ENCODE peak calls at places on chromosomes 11 and 22, in four cellular contexts. K is stimulated activated CD4-positive, alpha-beta T cell treated with anti-CD3 and anti-CD28 coated beads, Interleukin-1b, Interleukin-23, amount 100 ng/mL, for 1 hour; B is heart right ventricle; M is left ventricle myocardium superior. S is an unnamed sample.

GRCh38 chr11:125105921-125106320 is 5.5 kb downstream of the TMEM218 start:
- DNase-seq in K (no peak), B (no peak), M (no peak), S (no peak)

GRCh38 chr11:22510741-22511140 is 114.9 kb downstream of the FANCF start:
- DNase-seq in K (no peak), B (no peak), M (no peak), S (no peak)

GRCh38 chr22:44887941-44888366 is 121.9 kb downstream of the PHF21B start:
- DNase-seq in K (no peak), B (no peak), M (peak; percentile 19), S (no peak)

GRCh38 chr11:76471378-76471777 is 26.6 kb downstream of the EMSY start:
- DNase-seq in K (no peak), B (no peak), M (no peak), S (no peak)

GRCh38 chr22:36371920-36372319 is 15.8 kb downstream of the MYH9 start:
- DNase-seq in K (no peak), B (no peak), M (no peak), S (no peak)

GRCh38 chr22:39646614-39647210 is 76.2 kb downstream of the CACNA1I start:
- DNase-seq in K (no peak), B (no peak), M (no peak), S (no peak)

GRCh38 chr11:6270584-6271246 is 11.1 kb downstream of the CCKBR start:
- DNase-seq in K (no peak), B (no peak), M (no peak), S (no peak)

GRCh38 chr11:14625804-14626203 is 17.8 kb upstream of the PDE3B start:
- DNase-seq in K (no peak), B (no peak), M (no peak), S (no peak)

GRCh38 chr22:35705141-35705540 is 12.5 kb upstream of the APOL5 start:
- DNase-seq in K (no peak), B (no peak), M (no peak), S (no peak)

GRCh38 chr22:23035557-23036277 is 34.6 kb upstream of the GNAZ start:
- DNase-seq in K (no peak), B (no peak), M (no peak), S (no peak)